ENCODE peak calls at places on chromosomes 7 and 10, in six cellular contexts. F is bronchial epithelial cell, G is AG09309, W is fibroblast of lung, B is brain microvascular endothelial cell, C is cardiac muscle cell. X is an unnamed sample.

GRCh38 chr7:134444198-134444960 is 14.5 kb downstream of the AKR1B1 start:
- DNase-seq in C (no peak), F (no peak), W (no peak), B (no peak), G (no peak), X (no peak)

GRCh38 chr10:108567899-108568752 is 1355.2 kb downstream of the XPNPEP1 start:
- DNase-seq in W (no peak), C (no peak), G (no peak), B (no peak), F (no peak), X (no peak)

GRCh38 chr10:125734148-125734547 is 14.6 kb downstream of the EDRF1 start:
- DNase-seq in F (no peak), G (no peak), C (no peak), W (no peak), B (no peak), X (no peak)

GRCh38 chr7:8160810-8161209 is 101.2 kb downstream of the ICA1 start:
- DNase-seq in G (no peak), C (no peak), W (no peak), B (no peak), F (peak), X (no peak)

GRCh38 chr7:18495412-18496335 is at the start of gene HDAC9:
- DNase-seq in F (peak), W (peak), G (no peak), B (peak), C (peak), X (peak)

GRCh38 chr7:24757799-24758275 is 573 bp upstream of the GSDME start:
- DNase-seq in G (no peak), W (peak), B (peak), F (peak), C (peak), X (peak)

GRCh38 chr10:10209152-10209551 is 808.5 kb upstream of the CELF2 start:
- DNase-seq in C (peak), B (peak), G (no peak), W (peak), F (peak), X (peak)

GRCh38 chr7:148863324-148863723 is 20.8 kb downstream of the EZH2 start:
- DNase-seq in W (no peak), G (no peak), B (no peak), C (no peak), F (no peak), X (no peak)

GRCh38 chr10:49164587-49165188 is 23.5 kb downstream of the TMEM273 start:
- DNase-seq in C (peak), W (peak), B (peak), G (no peak), F (peak), X (peak)

GRCh38 chr7:4610768-4611467 is 71.2 kb upstream of the FOXK1 start:
- DNase-seq in C (peak), F (peak), W (peak), G (no peak), B (peak), X (peak)

GRCh38 chr7:48035301-48035966 is at the start of gene C7orf57:
- DNase-seq in F (peak), C (peak), W (peak), B (peak), G (no peak), X (peak)

GRCh38 chr10:17682236-17682946 is 38.4 kb downstream of the STAM start:
- DNase-seq in C (no peak), F (peak), W (peak), G (no peak), B (no peak), X (no peak)

GRCh38 chr10:13705526-13706169 is 118.9 kb downstream of the PRPF18 start:
- DNase-seq in W (peak), G (no peak), B (no peak), F (no peak), C (peak), X (no peak)

GRCh38 chr10:35194906-35195305 is 68.3 kb downstream of the CREM start:
- DNase-seq in C (no peak), F (peak), W (peak), B (peak), G (no peak), X (peak)

GRCh38 chr10:2111936-2112335 is 374.6 kb upstream of the ADARB2 start:
- DNase-seq in B (peak), G (no peak), W (peak), F (peak), C (no peak), X (no peak)

GRCh38 chr7:36625247-36625646 is 99.0 kb downstream of the AOAH start:
- DNase-seq in G (no peak), C (no peak), F (no peak), B (no peak), W (no peak), X (no peak)

GRCh38 chr7:111438369-111439289 is 123.7 kb downstream of the IMMP2L start:
- DNase-seq in W (peak), F (peak), G (no peak), B (peak), C (peak), X (peak)

GRCh38 chr7:29748286-29749099 is 57.8 kb upstream of the WIPF3 start:
- DNase-seq in G (peak), C (peak), F (peak), W (peak), B (peak), X (peak)

GRCh38 chr10:16941865-16942264 is 124.6 kb upstream of the RSU1 start:
- DNase-seq in G (no peak), C (no peak), B (no peak), F (peak), W (peak), X (no peak)

GRCh38 chr7:140623995-140624902 is 16.4 kb downstream of the DENND2A start:
- DNase-seq in F (no peak), B (peak), W (no peak), C (peak), G (no peak), X (peak)

GRCh38 chr10:117684673-117685211 is 142.2 kb downstream of the EMX2 start:
- DNase-seq in C (no peak), B (no peak), W (no peak), F (no peak), G (no peak), X (peak)

GRCh38 chr10:9305018-9305655 is 1250.6 kb downstream of the GATA3 start:
- DNase-seq in F (peak), B (no peak), W (peak), G (no peak), C (peak), X (peak)

GRCh38 chr10:113562693-113563092 is 9.8 kb downstream of the HABP2 start:
- DNase-seq in G (no peak), B (no peak), W (no peak), C (no peak), F (no peak), X (no peak)

GRCh38 chr7:42014625-42015412 is 222.2 kb downstream of the GLI3 start:
- DNase-seq in F (peak), W (peak), G (no peak), B (peak), C (no peak), X (peak)

GRCh38 chr7:95501261-95501816 is 15.6 kb downstream of the ASB4 start:
- DNase-seq in F (peak), W (no peak), G (no peak), C (no peak), B (no peak), X (no peak)

GRCh38 chr10:101576229-101576863 is 11.7 kb downstream of the POLL start:
- DNase-seq in F (peak), B (no peak), C (no peak), W (peak), G (no peak), X (no peak)

GRCh38 chr7:158994687-158995086 is 138.3 kb downstream of the DYNC2I1 start:
- DNase-seq in B (no peak), C (no peak), W (no peak), F (no peak), G (no peak), X (no peak)

GRCh38 chr7:128832880-128833147 is 2.6 kb downstream of the FLNC start:
- DNase-seq in W (no peak), G (no peak), C (no peak), B (no peak), F (no peak), X (no peak)

GRCh38 chr10:46217749-46218453 is 68.9 kb upstream of the ANTXRL start:
- DNase-seq in W (no peak), C (no peak), G (no peak), F (no peak), B (no peak), X (no peak)

GRCh38 chr7:50182734-50183133 is 89.7 kb upstream of the ZPBP start:
- DNase-seq in C (no peak), B (no peak), W (no peak), G (no peak), F (no peak), X (no peak)

GRCh38 chr7:101106387-101106786 is 20.5 kb upstream of the SERPINE1 start:
- DNase-seq in G (no peak), C (no peak), W (no peak), B (no peak), F (no peak), X (no peak)

GRCh38 chr10:96448021-96448457 is 65.7 kb downstream of the TLL2 start:
- DNase-seq in B (no peak), W (no peak), F (no peak), G (no peak), C (no peak), X (no peak)

GRCh38 chr7:122914812-122915211 is 28.6 kb upstream of the CADPS2 start:
- DNase-seq in C (no peak), B (no peak), W (no peak), G (no peak), F (no peak), X (no peak)

GRCh38 chr10:71766717-71767419 is 6.5 kb downstream of the VSIR start:
- DNase-seq in C (no peak), G (peak), F (peak), B (peak), W (peak), X (peak)

GRCh38 chr7:140640060-140640611 is 477 bp downstream of the DENND2A start:
- DNase-seq in W (peak), F (no peak), G (no peak), C (peak), B (no peak), X (peak)

GRCh38 chr10:56920586-56921250 is 559.7 kb upstream of the ZWINT start:
- DNase-seq in F (peak), B (no peak), G (no peak), C (no peak), W (no peak), X (no peak)

GRCh38 chr7:144437370-144438191 is 34.1 kb upstream of the NOBOX start:
- DNase-seq in F (peak), B (peak), G (peak), W (peak), C (peak), X (peak)
- TF ChIP-seq CTCF in F (peak), B (peak), G (peak), W (peak), C (peak), X (peak)

DNA sequence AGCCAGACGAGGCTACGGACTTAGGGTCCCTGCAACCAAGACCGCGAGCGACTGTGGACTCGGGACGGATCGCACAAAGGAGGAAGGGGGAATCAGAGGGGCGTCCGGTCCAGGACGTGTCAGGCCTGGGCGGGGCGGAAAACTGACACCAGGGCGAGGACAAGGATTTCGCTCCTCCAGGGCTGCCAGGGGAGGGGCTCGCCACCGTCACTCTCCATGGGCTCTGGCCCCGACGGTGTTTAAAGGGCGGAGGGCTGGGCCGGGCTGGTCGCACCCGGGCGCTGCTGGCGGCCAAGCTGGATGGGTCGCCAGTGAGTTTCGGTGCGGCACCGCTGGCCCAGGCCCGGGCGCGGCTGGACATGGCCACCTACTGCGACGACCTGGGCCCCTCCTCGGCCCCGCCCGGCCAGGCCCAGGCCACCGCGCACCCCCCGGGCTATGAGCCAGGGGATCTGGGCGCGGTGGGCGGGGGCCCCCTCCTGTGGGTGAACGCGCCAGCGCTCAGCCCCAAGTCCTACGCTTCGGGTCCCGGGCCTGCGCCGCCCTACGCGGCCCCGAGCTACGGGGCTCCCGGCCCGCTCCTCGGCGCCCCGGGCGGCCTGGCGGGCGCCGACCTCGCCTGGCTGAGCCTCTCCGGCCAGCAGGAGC is at the start of gene FOXI2:
- DNase-seq in F (no peak), B (no peak), C (peak), W (no peak), G (no peak), X (no peak)
- H3K4me3 ChIP-seq in F (no peak), B (no peak), C (no peak), W (no peak), G (no peak), X (no peak)

DNA sequence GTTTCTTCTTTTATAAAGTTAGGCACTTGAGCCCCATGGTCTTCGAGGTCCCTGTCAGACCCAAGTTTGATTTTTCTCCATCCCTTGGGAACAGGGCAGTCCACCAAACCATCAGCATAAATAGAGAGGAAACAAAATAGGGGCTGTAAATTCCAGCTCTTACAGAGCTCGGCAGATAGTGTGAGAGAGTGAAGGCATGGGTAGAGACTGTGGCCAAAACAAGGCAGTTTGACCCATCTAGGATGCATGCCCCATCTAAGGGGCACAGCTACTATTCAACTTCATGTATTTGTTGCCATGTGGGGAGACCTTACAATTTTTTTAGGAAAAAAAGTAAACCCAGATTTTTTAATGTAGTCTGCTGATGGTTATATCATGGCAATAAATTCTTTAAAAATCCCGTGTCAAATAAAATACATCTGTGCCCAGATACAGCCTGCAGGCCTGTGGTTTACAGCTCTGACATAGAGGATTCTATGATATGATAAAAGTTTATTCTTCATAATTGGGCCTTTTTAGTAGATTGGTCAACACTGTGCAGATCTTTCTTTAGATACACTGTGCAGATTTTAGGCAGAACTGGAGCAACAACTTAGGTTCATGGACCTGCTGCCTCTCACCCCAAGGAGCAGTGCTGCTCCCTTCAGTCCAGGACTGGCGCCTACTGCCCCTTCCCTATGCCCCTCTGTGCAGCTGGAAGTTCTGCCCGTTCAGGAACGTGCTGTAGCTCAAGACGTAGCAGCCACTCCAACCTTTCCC is 5.3 kb downstream of the PPP1R3C start:
- DNase-seq in B (no peak), C (no peak), W (no peak), G (no peak), F (no peak), X (peak)
- TF ChIP-seq CTCF in B (no peak), C (no peak), W (no peak), G (peak), F (no peak), X (peak)

GRCh38 chr10:93567277-93568104 is 1.0 kb downstream of the FFAR4 start:
- DNase-seq in G (no peak), W (no peak), C (no peak), F (no peak), B (no peak), X (no peak)
- H3K4me3 ChIP-seq in G (no peak), W (no peak), C (peak), F (no peak), B (no peak), X (no peak)

GRCh38 chr7:54664235-54665228 is 94.5 kb downstream of the SEC61G start:
- DNase-seq in B (peak), F (peak), G (no peak), W (no peak), C (peak), X (no peak)
- TF ChIP-seq CTCF in B (peak), F (peak), G (peak), W (no peak), C (peak), X (peak)

DNA sequence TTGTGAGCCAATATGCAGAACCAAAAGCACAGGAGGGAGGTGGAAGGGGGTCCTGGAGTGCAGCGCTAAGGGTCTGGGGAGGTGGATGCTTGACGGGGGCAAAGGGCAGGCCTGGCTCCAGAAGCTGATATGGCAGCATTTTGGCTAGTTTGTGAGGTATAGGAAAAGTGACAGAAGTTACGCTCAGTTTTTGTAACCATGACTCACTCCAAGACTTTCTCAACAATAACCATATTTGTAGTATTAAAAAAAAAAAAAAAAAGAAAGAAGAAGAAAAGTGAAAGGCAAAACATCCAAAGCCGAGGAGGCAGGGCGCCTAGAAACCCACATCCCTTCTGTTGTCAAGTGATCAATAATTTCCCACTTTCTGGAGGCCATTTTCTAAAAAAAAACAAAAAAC is 92.3 kb downstream of the RNF216 start:
- DNase-seq in G (no peak), F (peak), C (no peak), W (peak), B (peak), X (peak)
- H3K4me3 ChIP-seq in G (no peak), F (no peak), C (no peak), W (no peak), B (no peak), X (no peak)

DNA sequence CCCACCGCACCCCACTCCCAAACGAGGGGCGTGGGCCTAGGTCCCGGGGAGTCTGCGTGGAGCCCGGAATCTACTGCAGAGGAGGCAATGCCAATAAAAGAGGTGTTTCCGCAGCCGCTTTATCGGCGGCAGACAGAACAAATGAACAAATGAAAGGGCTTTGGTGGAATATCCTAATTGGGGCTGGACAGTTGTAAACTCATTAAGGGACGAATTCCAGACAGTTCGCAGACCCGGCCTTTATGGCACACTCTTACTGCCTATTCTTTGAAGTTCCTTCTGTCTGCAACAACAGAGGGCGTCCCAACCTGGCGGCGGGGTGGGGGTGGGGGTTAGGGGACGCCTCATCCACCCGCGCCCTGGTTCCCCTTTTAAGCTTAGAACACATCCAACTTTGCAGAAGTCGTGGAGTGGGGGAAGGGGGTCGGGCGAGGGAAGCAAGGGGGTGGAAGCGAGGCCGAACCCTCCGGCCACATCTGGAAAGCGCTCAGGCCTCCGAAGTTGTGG is 4.1 kb downstream of the HOXA9 start:
- DNase-seq in C (no peak), F (no peak), B (no peak), G (no peak), W (no peak), X (no peak)
- TF ChIP-seq CTCF in C (no peak), F (no peak), B (no peak), G (no peak), W (no peak), X (no peak)

GRCh38 chr7:151381333-151382078 is 28.3 kb downstream of the WDR86 start:
- DNase-seq in W (no peak), G (no peak), C (peak), F (no peak), B (no peak), X (no peak)

GRCh38 chr7:151382079-151382885 is 27.6 kb downstream of the WDR86 start:
- DNase-seq in B (no peak), G (no peak), W (no peak), F (no peak), C (no peak), X (no peak)

GRCh38 chr7:151379534-151380198 is 30.2 kb downstream of the WDR86 start:
- DNase-seq in B (no peak), W (no peak), F (no peak), G (no peak), C (no peak), X (no peak)

GRCh38 chr7:151380199-151381082 is 29.4 kb downstream of the WDR86 start:
- DNase-seq in W (no peak), C (no peak), B (no peak), F (no peak), G (no peak), X (no peak)

DNA sequence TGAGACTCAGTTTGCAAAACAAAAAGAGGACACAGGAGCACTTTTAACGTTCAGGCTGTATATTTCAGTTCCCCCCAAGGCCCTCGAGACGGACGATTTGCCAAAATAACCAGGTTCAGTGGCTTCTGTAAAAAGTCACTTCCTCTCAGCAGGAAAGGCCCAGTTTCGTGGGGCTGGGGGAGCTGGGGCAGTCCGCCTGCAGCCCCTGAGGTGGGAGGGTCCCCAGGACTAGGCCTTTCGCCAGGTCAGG is 28.8 kb downstream of the WDR86 start:
- DNase-seq in F (no peak), C (no peak), B (no peak), G (no peak), W (no peak), X (no peak)
- H3K4me3 ChIP-seq in F (no peak), C (no peak), B (no peak), G (no peak), W (no peak), X (no peak)

X was measured in AG10803.